ENCODE peak calls at places on chromosomes 3 and 15, in ten cellular contexts. W is amygdala; N is foreskin keratinocyte; M is neural crest cell; L is Daoy; X is Caki2; T is H7; S is stimulated activated CD8-positive, alpha-beta memory T cell treated with anti-CD3 and anti-CD28 coated beads, Interleukin-7, amount 100 ng/mL, for 4 hours; P is heart left ventricle; E is left colon. D is an unnamed sample.

GRCh38 chr15:49282366-49282765 is 112.3 kb downstream of the GALK2 start:
- DNase-seq in E (no peak), N (no peak), P (no peak), W (no peak), L (no peak), M (no peak), S (no peak), T (no peak), X (no peak), D (no peak)

GRCh38 chr15:90701880-90702630 is 15.1 kb upstream of the BLM start:
- DNase-seq in E (no peak), M (no peak), W (no peak), X (no peak), T (no peak), P (peak; percentile 23), L (no peak), N (no peak), S (no peak), D (no peak)

GRCh38 chr3:96991812-96992211 is 177.4 kb downstream of the EPHA6 start:
- DNase-seq in M (no peak), L (no peak), T (no peak), N (peak; percentile 23), S (no peak), E (no peak), X (no peak), W (no peak), P (no peak), D (no peak)

GRCh38 chr3:197499427-197499826 is 56.3 kb downstream of the BDH1 start:
- DNase-seq in W (no peak), T (no peak), L (peak; percentile 85), X (peak; percentile 70), N (peak; percentile 97), P (no peak), S (no peak), M (no peak), E (peak; percentile 84), D (no peak)

GRCh38 chr15:60970246-60971170 is 258.6 kb downstream of the RORA start:
- DNase-seq in S (no peak), N (peak; percentile 57), P (no peak), L (peak; percentile 48), W (no peak), M (no peak), E (no peak), T (no peak), X (no peak), D (no peak)

GRCh38 chr15:68503791-68504720 is 72.1 kb upstream of the ITGA11 start:
- DNase-seq in E (no peak), N (no peak), M (no peak), S (no peak), L (peak; percentile 73), T (peak; percentile 31), W (no peak), P (peak; percentile 20), X (no peak), D (no peak)

GRCh38 chr3:158749526-158749925 is 17.3 kb upstream of the RARRES1 start:
- DNase-seq in P (no peak), W (no peak), N (no peak), T (no peak), X (no peak), S (no peak), E (no peak), L (no peak), M (no peak), D (no peak)

GRCh38 chr3:60708191-60708975 is 542.9 kb downstream of the FHIT start:
- DNase-seq in P (no peak), W (no peak), X (peak; percentile 35), S (no peak), M (no peak), E (no peak), T (no peak), N (peak; percentile 10), L (no peak), D (peak; percentile 54)

GRCh38 chr15:87477759-87478687 is 778.5 kb downstream of the NTRK3 start:
- DNase-seq in X (peak; percentile 91), P (peak; percentile 27), M (no peak), E (no peak), L (peak; percentile 59), S (no peak), W (no peak), T (no peak), N (peak; percentile 85), D (peak; percentile 90)

GRCh38 chr15:60519218-60519617 is 40.3 kb upstream of the ICE2 start:
- DNase-seq in S (no peak), W (no peak), N (peak; percentile 41), T (no peak), E (no peak), L (no peak), X (no peak), M (no peak), P (no peak), D (no peak)

GRCh38 chr3:115272036-115272824 is 125.1 kb upstream of the ZBTB20 start:
- DNase-seq in S (no peak), X (peak; percentile 25), T (peak; percentile 8), W (no peak), E (no peak), M (no peak), L (peak; percentile 62), P (no peak), N (peak; percentile 39), D (no peak)

GRCh38 chr3:23819599-23820360 is 14.0 kb downstream of the UBE2E1 start:
- DNase-seq in S (no peak), N (no peak), X (no peak), E (no peak), L (no peak), W (no peak), P (no peak), T (no peak), M (no peak), D (no peak)

GRCh38 chr15:81333363-81333762 is 9.4 kb upstream of the STARD5 start:
- DNase-seq in X (no peak), S (no peak), E (no peak), W (no peak), P (no peak), M (no peak), N (no peak), L (no peak), T (no peak), D (no peak)

D was measured in hepatocyte.